ENCODE peak calls at places on chromosomes 4 and X, in six cellular contexts. O is activated CD8-positive, alpha-beta memory T cell treated with anti-CD3 and anti-CD28 coated beads for 1 hour; V is hepatocyte; S is choroid plexus epithelial cell; Y is dorsolateral prefrontal cortex; G is B cell. Z is an unnamed sample.
A peak's percentile ranks its signal among the peaks of the same experiment; 100 is the strongest.

GRCh38 chrX:39645059-39645895 is 452.5 kb downstream of the BCOR start:
- DNase-seq in O (no peak), V (peak; percentile 63), S (peak; percentile 78), Y (no peak), G (no peak), Z (peak; percentile 15)

GRCh38 chr4:20192754-20193521 is 58.8 kb upstream of the SLIT2 start:
- DNase-seq in O (no peak), V (no peak), S (peak; percentile 61), Y (no peak), G (no peak), Z (no peak)

GRCh38 chr4:6357476-6357875 is 87.8 kb downstream of the WFS1 start:
- DNase-seq in O (no peak), V (no peak), S (no peak), Y (no peak), G (no peak), Z (no peak)

GRCh38 chrX:3815896-3816664 is 102.6 kb upstream of the PRKX start:
- DNase-seq in O (no peak), V (peak; percentile 65), S (peak; percentile 19), Y (peak; percentile 32), G (peak; percentile 50), Z (peak; percentile 26)

GRCh38 chr4:141912831-141913230 is 276.4 kb downstream of the IL15 start:
- DNase-seq in O (no peak), V (peak; percentile 14), S (peak; percentile 5), Y (no peak), G (no peak), Z (no peak)

GRCh38 chrX:153590961-153591956 is 7.7 kb downstream of the CCNQ start:
- DNase-seq in O (no peak), V (no peak), S (no peak), Y (no peak), G (peak; percentile 74), Z (no peak)

GRCh38 chr4:56410247-56410646 is 23.0 kb upstream of the AASDH start:
- DNase-seq in O (no peak), V (peak; percentile 92), S (peak; percentile 99), Y (no peak), G (no peak), Z (peak; percentile 28)

GRCh38 chrX:45274576-45274975 is 73.9 kb upstream of the DIPK2B start:
- DNase-seq in O (no peak), V (no peak), S (peak; percentile 27), Y (no peak), G (no peak), Z (no peak)

GRCh38 chr4:35286434-35286833 is 957.9 kb downstream of the ARAP2 start:
- DNase-seq in O (no peak), V (no peak), S (no peak), Y (no peak), G (no peak), Z (no peak)

GRCh38 chr4:152572417-152573086 is 36.7 kb upstream of the FBXW7 start:
- DNase-seq in O (no peak), V (peak; percentile 73), S (peak; percentile 77), Y (no peak), G (no peak), Z (no peak)

GRCh38 chrX:36897690-36898089 is 110.5 kb upstream of the FAM47C start:
- DNase-seq in O (no peak), V (no peak), S (no peak), Y (no peak), G (no peak), Z (no peak)

GRCh38 chr4:41360214-41360910 is 103.6 kb downstream of the UCHL1 start:
- DNase-seq in O (no peak), V (peak; percentile 82), S (peak; percentile 25), Y (peak; percentile 65), G (no peak), Z (no peak)

GRCh38 chrX:19372170-19373033 is 28.7 kb downstream of the PDHA1 start:
- DNase-seq in O (peak; percentile 16), V (peak; percentile 80), S (peak; percentile 79), Y (peak; percentile 58), G (peak; percentile 69), Z (peak; percentile 48)

GRCh38 chrX:143476751-143477150 is 40.5 kb downstream of the SPANXN3 start:
- DNase-seq in O (no peak), V (no peak), S (no peak), Y (no peak), G (no peak), Z (no peak)

Z was measured in T-helper 2 cell treated with Interferon-gamma antibody and Interleukin-4, amounts not matched to agents 5 μg/mL and 100 μg/mL, for 36 hours.